ENCODE peak calls at places on chromosomes 5 and 9, in five cellular contexts. L is H9, C is cardiac muscle cell, K is transverse colon, U is trophoblast cell. Y is an unnamed sample.

GRCh38 chr5:14472986-14473567 is 108.5 kb upstream of the OTULINL start:
- DNase-seq in L (no peak), C (no peak), K (no peak), U (no peak), Y (no peak)

GRCh38 chr9:110922145-110922544 is 116.1 kb downstream of the LPAR1 start:
- DNase-seq in L (no peak), C (no peak), K (no peak), U (no peak), Y (no peak)

GRCh38 chr5:54717870-54718269 is 200.3 kb downstream of the SNX18 start:
- DNase-seq in L (no peak), C (no peak), K (no peak), U (no peak), Y (no peak)

GRCh38 chr9:118222375-118222774 is 518.2 kb downstream of the TLR4 start:
- DNase-seq in L (peak), C (peak), K (no peak), U (no peak), Y (peak)

GRCh38 chr5:69415584-69415958 is 655 bp downstream of the MARVELD2 start:
- DNase-seq in L (peak), C (peak), K (peak), U (peak), Y (peak)

GRCh38 chr5:58988938-58989337 is 406.1 kb downstream of the RAB3C start:
- DNase-seq in L (no peak), C (no peak), K (no peak), U (no peak), Y (no peak)

GRCh38 chr9:132547976-132548730 is 34.3 kb upstream of the BARHL1 start:
- DNase-seq in L (no peak), C (no peak), K (no peak), U (no peak), Y (no peak)

GRCh38 chr5:59380350-59380951 is 513.1 kb downstream of the PDE4D start:
- DNase-seq in L (no peak), C (peak), K (no peak), U (peak), Y (no peak)

GRCh38 chr5:32612134-32612888 is 27.0 kb downstream of the SUB1 start:
- DNase-seq in L (no peak), C (peak), K (peak), U (peak), Y (no peak)

GRCh38 chr5:135208555-135209494 is 174.8 kb upstream of the PITX1 start:
- DNase-seq in L (peak), C (peak), K (peak), U (peak), Y (peak)

GRCh38 chr9:27162045-27162444 is 53.0 kb downstream of the TEK start:
- DNase-seq in L (no peak), C (no peak), K (no peak), U (no peak), Y (no peak)

GRCh38 chr9:128845186-128845931 is 15.8 kb upstream of the SPOUT1 start:
- DNase-seq in L (peak), C (peak), K (no peak), U (peak), Y (peak)
- H3K27ac ChIP-seq in L (no peak), C (peak), K (no peak), U (peak), Y (peak)

GRCh38 chr9:129724456-129725190 is 28.2 kb downstream of the PTGES start:
- DNase-seq in L (peak), C (no peak), K (no peak), U (no peak), Y (no peak)
- H3K27ac ChIP-seq in L (no peak), C (no peak), K (no peak), U (no peak), Y (no peak)

GRCh38 chr9:137084526-137084925 is 2.3 kb upstream of the MAN1B1 start:
- DNase-seq in L (no peak), C (no peak), K (no peak), U (no peak), Y (no peak)
- H3K27ac ChIP-seq in L (no peak), C (no peak), K (peak), U (no peak), Y (no peak)

GRCh38 chr9:135091545-135091944 is 4.1 kb downstream of the OLFM1 start:
- DNase-seq in L (no peak), C (no peak), K (no peak), U (no peak), Y (no peak)

GRCh38 chr9:135090547-135090946 is 3.1 kb downstream of the OLFM1 start:
- DNase-seq in L (no peak), C (peak), K (no peak), U (no peak), Y (peak)

GRCh38 chr9:135093911-135094584 is 6.6 kb downstream of the OLFM1 start:
- DNase-seq in L (no peak), C (no peak), K (no peak), U (no peak), Y (no peak)

GRCh38 chr9:135095470-135096407 is 8.3 kb downstream of the OLFM1 start:
- DNase-seq in L (no peak), C (no peak), K (no peak), U (no peak), Y (no peak)

DNA sequence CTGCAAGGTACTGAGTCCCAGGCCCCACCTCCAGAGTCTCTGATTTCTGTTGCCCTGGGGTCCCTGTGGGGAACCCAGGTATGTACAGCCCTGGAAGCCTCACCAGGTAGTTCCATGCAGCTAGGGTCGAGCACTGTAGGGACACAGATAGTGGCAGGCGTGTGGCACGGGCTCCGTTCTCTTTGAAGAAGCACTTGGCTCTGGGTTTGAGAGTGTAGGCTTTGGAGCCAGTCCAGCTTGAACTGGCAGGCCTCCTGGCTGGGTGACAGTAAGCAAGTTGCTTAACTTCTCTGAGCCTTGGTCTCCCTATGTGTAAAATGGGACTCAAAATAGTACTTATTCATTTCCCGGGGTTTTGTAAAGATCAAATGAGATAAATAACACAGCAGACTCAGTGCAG is 5.6 kb downstream of the OLFM1 start:
- DNase-seq in L (no peak), C (no peak), K (no peak), U (no peak), Y (no peak)
- H3K27ac ChIP-seq in L (no peak), C (no peak), K (no peak), U (no peak), Y (no peak)

DNA sequence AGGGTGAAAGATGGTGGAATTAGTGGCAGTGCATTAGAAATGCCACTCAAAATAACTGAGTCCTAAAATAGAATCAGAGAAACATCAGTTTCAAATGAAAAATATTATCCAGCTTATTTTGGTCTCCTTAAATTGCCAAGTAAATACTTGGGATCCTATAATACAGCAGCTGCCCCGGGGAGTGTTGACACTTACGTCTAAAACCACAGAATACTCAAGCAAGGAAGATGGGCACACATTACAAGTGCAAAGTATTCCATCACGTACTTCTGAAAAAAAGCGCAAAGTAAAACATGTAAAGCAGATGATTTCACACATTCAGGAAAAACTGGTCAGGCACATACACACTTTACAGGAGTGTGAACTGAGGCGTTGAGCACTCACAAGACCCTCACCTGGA is 2.4 kb upstream of the ARHGEF37 start:
- DNase-seq in L (no peak), C (no peak), K (no peak), U (no peak), Y (no peak)
- H3K27ac ChIP-seq in L (no peak), C (no peak), K (no peak), U (no peak), Y (no peak)

DNA sequence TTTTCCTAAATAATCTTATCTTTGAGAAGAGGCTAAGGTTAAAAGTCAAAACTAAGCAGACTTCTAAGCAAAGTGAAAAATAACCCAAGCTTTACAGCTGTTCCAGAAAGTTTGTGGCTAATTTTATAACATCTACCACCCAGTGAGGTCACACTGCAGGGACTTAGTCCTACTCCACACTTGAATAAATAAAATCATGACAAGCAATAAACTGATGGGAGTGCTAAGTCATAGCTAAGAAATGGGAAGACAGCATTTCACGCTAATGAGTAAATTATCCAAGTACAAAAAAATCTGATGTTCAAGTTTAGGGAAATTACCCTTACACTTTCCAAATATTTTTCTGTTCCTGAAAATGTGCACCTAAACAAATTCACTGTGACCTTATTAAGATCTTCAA is 47.7 kb downstream of the ZNF608 start:
- DNase-seq in L (no peak), C (no peak), K (no peak), U (no peak), Y (no peak)
- H3K27ac ChIP-seq in L (no peak), C (peak), K (peak), U (no peak), Y (peak)

GRCh38 chr5:142320427-142320732 is 4.4 kb downstream of the SPRY4 start:
- DNase-seq in L (no peak), C (no peak), K (no peak), U (no peak), Y (no peak)
- H3K27ac ChIP-seq in L (no peak), C (peak), K (peak), U (no peak), Y (no peak)

GRCh38 chr9:136024696-136025316 is 63.6 kb upstream of the UBAC1 start:
- DNase-seq in L (no peak), C (no peak), K (no peak), U (peak), Y (peak)
- H3K27ac ChIP-seq in L (no peak), C (no peak), K (peak), U (no peak), Y (no peak)

DNA sequence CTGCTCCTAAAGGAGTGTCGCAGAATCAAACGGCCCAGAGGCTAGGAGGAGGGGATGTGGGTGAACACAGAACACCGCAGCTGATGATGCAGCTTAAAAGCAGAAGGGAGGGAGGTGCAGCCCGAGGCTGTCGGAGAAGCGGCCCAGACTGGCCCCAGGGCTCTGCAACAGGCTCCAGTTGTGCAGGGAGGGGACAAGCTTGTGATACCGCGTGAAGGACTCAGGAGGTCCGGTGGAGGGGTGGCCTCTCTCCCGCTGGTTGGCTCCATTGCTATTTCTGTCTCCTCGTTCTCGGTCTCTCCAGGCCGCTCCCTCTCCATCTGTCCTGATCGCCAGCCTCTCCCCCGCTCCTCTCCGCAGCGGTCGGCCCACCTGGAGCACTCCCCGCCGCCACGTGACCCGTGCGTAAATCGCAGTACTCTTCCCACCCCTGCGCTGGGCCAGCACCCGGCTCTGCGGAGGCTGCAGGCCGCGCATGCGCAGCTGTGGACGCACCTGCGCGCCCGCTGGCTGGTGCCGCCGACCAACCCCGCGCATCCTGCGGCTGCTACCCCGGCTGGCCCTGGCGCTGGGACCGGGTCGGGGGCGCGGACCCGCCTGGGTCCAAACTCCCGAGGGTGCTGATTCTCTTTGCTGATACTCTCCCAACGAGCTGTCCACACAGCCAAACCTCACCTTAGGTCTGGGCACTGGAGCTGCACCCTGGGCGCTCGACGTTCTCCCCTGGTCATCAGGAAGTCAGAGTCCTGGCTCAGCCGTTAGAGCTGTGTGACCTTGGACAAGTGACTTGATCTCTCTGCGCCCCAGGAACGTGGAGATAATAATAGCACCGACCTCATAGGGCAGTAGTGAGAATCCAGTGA is 3.7 kb upstream of the STXBP1 start:
- DNase-seq in L (peak), C (peak), K (peak), U (peak), Y (peak)
- H3K27ac ChIP-seq in L (no peak), C (peak), K (peak), U (no peak), Y (peak)